ENCODE peak calls at places on chromosomes 4 and X, in ten cellular contexts. L is AG08395; S is activated CD4-positive, CD25-positive, alpha-beta regulatory T cell; O is OCI-LY7; B is NCI-H510A treated with DMSO at 0.1 percent for 48 hours; E is left ventricle myocardium superior; D is central memory CD8-positive, alpha-beta T cell; V is cardiac fibroblast; G is AG09319; Q is stimulated activated CD4-positive, alpha-beta T cell treated with anti-CD3 and anti-CD28 coated beads, Interleukin-15, amount 100 ng/mL, for 1 hour. N is an unnamed sample.

GRCh38 chr4:133188433-133189175 is 39.5 kb downstream of the PCDH10 start:
- DNase-seq in O (no peak), V (no peak), G (no peak), S (no peak), L (no peak), E (no peak), B (no peak), D (no peak), Q (no peak), N (no peak)

GRCh38 chr4:104064650-104065577 is 345.1 kb upstream of the TACR3 start:
- DNase-seq in G (no peak), S (no peak), L (no peak), V (peak; percentile 28), Q (no peak), O (peak; percentile 14), B (peak; percentile 59), E (peak; percentile 27), D (no peak), N (peak; percentile 42)

GRCh38 chrX:70826715-70827114 is 81.8 kb downstream of the TEX11 start:
- DNase-seq in L (no peak), S (no peak), V (no peak), D (no peak), O (no peak), G (no peak), E (no peak), B (no peak), Q (no peak), N (no peak)

GRCh38 chrX:50853399-50853798 is 39.4 kb upstream of the SHROOM4 start:
- DNase-seq in S (no peak), D (no peak), G (no peak), E (no peak), B (no peak), O (no peak), Q (no peak), V (no peak), L (no peak), N (no peak)

GRCh38 chrX:11504234-11504633 is 161.5 kb downstream of the ARHGAP6 start:
- DNase-seq in Q (no peak), G (no peak), E (no peak), D (no peak), S (no peak), L (no peak), B (no peak), O (peak; percentile 7), V (no peak), N (no peak)

GRCh38 chr4:139177049-139177887 is at the start of gene ELF2:
- DNase-seq in L (peak; percentile 93), G (peak; percentile 73), E (peak; percentile 97), S (peak; percentile 50), V (peak; percentile 87), D (peak; percentile 58), Q (peak; percentile 74), B (peak; percentile 48), O (peak; percentile 91), N (peak; percentile 47)

GRCh38 chr4:98661356-98662054 is 3.1 kb upstream of the TSPAN5 start:
- DNase-seq in E (no peak), L (no peak), B (peak; percentile 4), Q (no peak), D (no peak), V (no peak), S (no peak), O (no peak), G (no peak), N (no peak)

GRCh38 chr4:146916479-146917076 is 29.1 kb downstream of the TTC29 start:
- DNase-seq in O (peak; percentile 35), V (peak; percentile 73), E (no peak), Q (no peak), L (peak; percentile 14), B (peak; percentile 12), D (no peak), S (no peak), G (peak; percentile 16), N (peak; percentile 3)

GRCh38 chr4:123363729-123364128 is 32.9 kb upstream of the SPRY1 start:
- DNase-seq in E (no peak), B (no peak), L (no peak), S (no peak), O (peak; percentile 82), V (no peak), G (no peak), D (no peak), Q (no peak), N (no peak)